ENCODE peak calls at places on chromosomes 1 and 21, in nine cellular contexts. Z is pancreas; Y is tibial nerve; R is CD8-positive, alpha-beta T cell; H is fibroblast of lung; O is colonic mucosa; Q is astrocyte of the spinal cord; E is A549; I is kidney epithelial cell. S is an unnamed sample.

GRCh38 chr1:222918746-222919477 is 104.1 kb downstream of the DISP1 start:
- DNase-seq in R (no peak), I (no peak), Q (no peak), Z (no peak), Y (no peak), E (no peak), O (no peak), H (peak), S (no peak)

GRCh38 chr1:20849100-20849499 is 62.0 kb upstream of the HP1BP3 start:
- DNase-seq in I (no peak), E (no peak), R (no peak), Y (no peak), O (no peak), Z (no peak), Q (no peak), H (no peak), S (no peak)

GRCh38 chr21:21897275-21897883 is 899.2 kb downstream of the NCAM2 start:
- DNase-seq in H (peak), Q (peak), Y (no peak), O (no peak), I (no peak), Z (peak), R (no peak), E (no peak), S (peak)

GRCh38 chr1:240027059-240027462 is 64.6 kb upstream of the FMN2 start:
- DNase-seq in I (peak), Q (peak), R (no peak), E (peak), Z (no peak), H (peak), Y (no peak), O (peak), S (peak)

GRCh38 chr1:201630582-201630981 is 91.7 kb downstream of the NAV1 start:
- DNase-seq in E (no peak), O (no peak), Q (no peak), Y (no peak), R (no peak), I (no peak), H (no peak), Z (no peak), S (no peak)

GRCh38 chr1:89842547-89843278 is 21.9 kb downstream of the LRRC8D start:
- DNase-seq in E (no peak), I (no peak), Z (no peak), H (peak), O (no peak), Y (no peak), Q (peak), R (no peak), S (peak)

GRCh38 chr21:45105906-45106485 is 31.6 kb downstream of the ADARB1 start:
- DNase-seq in E (no peak), Y (no peak), Z (no peak), I (no peak), O (no peak), H (no peak), R (no peak), Q (peak), S (no peak)

GRCh38 chr1:208136459-208137143 is 107.6 kb downstream of the PLXNA2 start:
- DNase-seq in E (no peak), R (no peak), Z (no peak), O (no peak), Y (no peak), H (no peak), I (no peak), Q (no peak), S (no peak)

GRCh38 chr1:32702599-32703478 is at the start of gene SYNC:
- DNase-seq in Y (peak), H (peak), O (peak), I (no peak), E (peak), Q (peak), Z (no peak), R (no peak), S (peak)

GRCh38 chr1:147892731-147893214 is 9.8 kb upstream of the GJA8 start:
- DNase-seq in H (peak), E (peak), Q (peak), O (peak), R (no peak), Z (peak), Y (no peak), I (peak), S (peak)

DNA sequence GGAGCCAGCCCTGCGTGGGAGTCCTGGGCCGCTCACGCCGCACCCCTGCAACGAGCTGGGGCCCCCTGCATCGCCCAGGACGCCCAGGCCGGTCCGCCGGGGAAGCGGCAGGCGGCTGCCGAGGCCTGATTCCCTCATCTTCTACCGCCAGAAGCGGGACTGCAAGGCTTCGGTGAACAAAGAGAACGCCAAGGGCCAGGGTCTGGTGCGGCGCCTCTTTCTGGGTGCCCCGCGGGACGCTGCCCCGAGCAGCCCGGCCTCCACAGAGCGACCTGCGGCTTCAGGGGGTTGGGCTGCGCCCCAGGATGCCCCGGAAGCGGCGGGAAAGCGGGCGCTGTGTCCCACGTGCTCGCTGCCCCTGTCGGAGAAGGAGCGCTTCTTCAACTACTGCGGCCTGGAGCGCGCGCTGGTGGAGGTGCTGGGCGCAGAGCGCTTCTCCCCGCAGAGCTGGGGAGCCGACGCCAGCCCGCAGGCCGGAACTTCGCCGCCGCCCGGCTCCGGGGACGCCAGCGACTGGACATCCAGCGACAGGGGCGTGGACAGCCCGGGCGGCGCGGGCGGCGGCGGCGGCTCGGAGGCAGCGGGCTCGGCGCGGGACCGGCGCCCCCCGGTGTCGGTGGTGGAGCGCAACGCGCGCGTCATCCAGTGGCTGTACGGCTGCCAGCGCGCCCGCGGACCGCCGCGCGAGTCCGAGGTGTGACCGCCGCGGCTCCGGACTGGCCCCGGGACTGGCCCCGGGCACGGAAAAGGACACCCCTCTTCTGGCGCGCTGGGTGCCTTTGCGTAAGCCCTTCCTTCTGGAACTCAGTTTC is 2.7 kb downstream of the FAM110D start:
- DNase-seq in H (peak), O (peak), Q (peak), I (no peak), R (no peak), Y (no peak), Z (peak), E (peak), S (peak)
- TF ChIP-seq CTCF in H (no peak), O (no peak), Q (peak), I (no peak), R (no peak), Y (peak), Z (no peak), E (peak), S (no peak)

DNA sequence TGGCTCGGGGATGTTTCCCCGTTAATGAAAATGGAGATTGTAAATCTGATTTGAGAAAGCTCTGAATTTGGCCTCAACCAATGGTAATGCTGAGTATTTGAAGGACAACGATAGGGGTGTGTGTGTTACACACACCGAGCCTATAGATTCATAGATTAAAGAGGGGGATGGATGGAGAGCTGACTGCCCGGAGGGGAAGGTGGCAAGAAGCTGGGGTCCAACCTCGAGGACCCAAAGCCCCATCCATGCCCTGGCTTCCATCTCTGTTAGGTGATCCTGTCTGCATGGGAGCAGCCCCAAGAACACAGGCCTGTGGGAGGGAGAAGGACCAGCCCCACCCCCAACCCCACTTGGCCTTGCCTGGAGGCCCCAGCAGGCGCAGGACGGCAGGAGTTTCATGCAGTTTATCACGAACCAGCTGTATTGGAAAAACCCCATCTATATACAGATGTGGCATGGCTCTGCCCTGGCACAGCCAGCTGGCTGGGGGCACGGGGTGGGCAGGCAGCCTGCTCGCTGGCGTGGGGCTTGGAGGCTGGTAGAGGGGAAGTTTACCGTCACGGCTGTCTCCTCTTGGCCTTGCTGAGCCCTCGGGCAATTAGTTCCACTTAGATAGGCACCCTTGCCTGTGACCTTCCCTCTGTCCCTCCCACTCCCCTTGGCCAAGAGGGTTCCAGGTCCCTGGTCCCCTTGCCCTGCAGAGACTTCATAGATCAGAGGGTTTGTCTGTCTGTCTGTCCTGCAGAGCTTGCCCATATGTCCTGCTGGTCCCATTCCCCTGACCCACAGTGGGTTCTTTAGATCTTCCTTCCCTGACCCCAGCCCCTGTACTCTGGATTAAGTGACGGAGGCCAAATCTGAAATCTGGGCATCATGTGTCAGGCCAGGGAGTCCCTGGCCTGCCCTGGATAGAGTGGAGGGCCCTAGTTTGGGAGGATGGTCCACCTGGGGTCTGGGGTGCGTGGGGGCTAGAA is 3.0 kb downstream of the HSPB7 start:
- DNase-seq in Y (no peak), Z (no peak), R (no peak), I (no peak), H (no peak), Q (no peak), E (no peak), O (peak), S (no peak)
- H3K4me3 ChIP-seq in Y (no peak), Z (no peak), R (no peak), I (no peak), H (no peak), Q (no peak), E (no peak), O (no peak), S (no peak)

GRCh38 chr1:26692793-26693490 is 2.9 kb upstream of the ARID1A start:
- DNase-seq in H (peak), Q (peak), R (peak), Z (peak), Y (peak), I (peak), O (peak), E (peak), S (peak)

GRCh38 chr1:26694185-26694572 is 1.6 kb upstream of the ARID1A start:
- DNase-seq in Z (no peak), O (no peak), Y (no peak), Q (no peak), H (no peak), I (no peak), R (no peak), E (no peak), S (no peak)

GRCh38 chr1:26690576-26691031 is 5.2 kb upstream of the ARID1A start:
- DNase-seq in Z (no peak), I (no peak), R (no peak), Q (no peak), Y (no peak), E (peak), H (no peak), O (no peak), S (no peak)

GRCh38 chr1:26693557-26694184 is 2.1 kb upstream of the ARID1A start:
- DNase-seq in H (peak), Z (no peak), I (no peak), E (no peak), Q (no peak), Y (no peak), O (no peak), R (no peak), S (no peak)

DNA sequence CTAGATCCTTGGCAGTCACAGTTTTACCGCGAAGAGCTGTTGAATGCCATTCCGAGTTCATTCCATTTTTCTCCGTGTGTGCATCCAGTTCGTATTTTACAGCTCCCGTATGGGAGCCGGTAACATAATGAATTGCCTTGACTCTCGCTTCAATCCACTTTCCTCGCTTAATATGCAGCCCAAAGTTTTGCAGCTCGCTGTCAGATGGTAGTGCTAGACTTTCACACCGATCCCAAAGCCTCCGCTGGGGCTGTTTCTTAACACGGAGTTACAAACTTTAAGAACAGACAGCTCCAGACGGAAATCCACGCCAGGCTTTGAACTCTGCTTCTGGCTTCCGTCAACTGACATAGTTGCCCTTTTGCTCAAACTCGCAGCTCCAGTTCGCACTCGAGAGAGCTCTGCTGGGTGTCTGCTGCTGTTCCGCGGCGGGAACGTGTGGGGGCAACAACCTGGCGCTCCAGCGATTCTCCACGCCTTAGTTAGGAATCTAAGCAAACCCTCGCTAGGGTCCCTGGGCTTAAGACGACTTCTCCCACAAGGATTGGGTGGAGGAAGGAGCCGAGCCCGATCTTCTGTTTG is 3.5 kb upstream of the ARID1A start:
- DNase-seq in E (peak), Z (peak), O (peak), I (peak), Y (peak), H (peak), R (peak), Q (peak), S (peak)
- TF ChIP-seq CTCF in E (peak), Z (no peak), O (no peak), I (peak), Y (peak), H (peak), R (no peak), Q (peak), S (no peak)

DNA sequence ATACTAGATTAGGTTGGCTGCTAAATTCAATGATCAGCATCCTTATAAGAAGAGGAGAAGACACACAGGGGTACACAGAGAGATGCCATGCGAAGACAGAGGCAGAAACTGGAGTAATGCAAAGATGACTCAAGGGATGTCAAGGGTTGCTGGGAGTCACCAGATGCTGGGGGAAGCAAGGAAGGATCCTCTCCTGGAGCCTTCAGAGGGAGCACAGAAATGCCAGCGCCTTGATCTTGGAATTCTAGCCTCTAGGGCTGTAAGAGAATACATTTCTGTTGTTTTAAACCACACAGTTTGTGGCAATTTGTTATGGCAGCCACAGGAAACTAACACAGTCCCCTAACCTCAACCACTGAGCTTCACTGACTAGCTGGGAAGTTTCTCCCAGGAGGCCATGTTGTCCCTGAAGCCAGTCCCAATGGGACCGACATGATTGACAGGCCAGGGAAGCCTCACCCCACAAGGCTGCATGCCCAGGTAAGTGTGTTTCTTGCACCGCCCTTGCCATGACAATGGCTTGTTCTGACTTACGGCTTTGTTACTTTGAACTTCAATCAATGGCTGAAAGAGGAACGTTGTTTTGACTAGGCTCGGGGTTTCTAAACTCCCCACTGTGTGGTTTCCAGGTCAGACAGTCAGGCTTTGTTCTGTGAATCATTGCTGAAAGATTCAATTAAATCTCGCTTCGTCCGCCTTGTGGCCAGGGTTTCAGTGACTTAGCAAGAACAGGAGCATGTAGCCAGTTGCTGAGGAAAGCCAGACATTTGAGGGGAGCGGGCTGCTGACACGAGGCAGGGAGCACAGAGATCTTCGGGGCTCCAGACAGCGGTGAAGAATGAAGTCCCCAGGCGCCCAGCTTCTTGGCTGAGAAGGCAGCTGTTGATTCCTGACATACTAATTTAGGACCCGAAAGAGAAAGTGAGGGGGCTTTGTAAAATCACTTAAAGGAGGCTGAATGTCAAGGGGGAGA is 62.3 kb downstream of the RUNX1 start:
- DNase-seq in Z (no peak), H (peak), Y (no peak), Q (peak), O (no peak), R (peak), I (peak), E (no peak), S (peak)
- H3K4me3 ChIP-seq in Z (no peak), H (no peak), Y (no peak), Q (no peak), O (no peak), R (peak), I (no peak), E (no peak), S (no peak)

GRCh38 chr1:66730462-66730861 is 21.8 kb upstream of the DYNLT5 start:
- DNase-seq in Y (no peak), Z (no peak), H (no peak), R (no peak), O (no peak), E (no peak), Q (no peak), I (no peak), S (no peak)

GRCh38 chr1:66729130-66729922 is 22.9 kb upstream of the DYNLT5 start:
- DNase-seq in H (no peak), I (no peak), O (no peak), Y (no peak), Q (no peak), R (no peak), E (no peak), Z (no peak), S (no peak)

GRCh38 chr1:66731462-66731861 is 20.8 kb upstream of the DYNLT5 start:
- DNase-seq in Q (no peak), Z (no peak), O (no peak), E (no peak), H (no peak), I (no peak), R (no peak), Y (no peak), S (no peak)

GRCh38 chr1:66732407-66733166 is 19.7 kb upstream of the DYNLT5 start:
- DNase-seq in R (no peak), I (no peak), E (no peak), Z (no peak), O (no peak), Q (no peak), H (no peak), Y (no peak), S (peak)

DNA sequence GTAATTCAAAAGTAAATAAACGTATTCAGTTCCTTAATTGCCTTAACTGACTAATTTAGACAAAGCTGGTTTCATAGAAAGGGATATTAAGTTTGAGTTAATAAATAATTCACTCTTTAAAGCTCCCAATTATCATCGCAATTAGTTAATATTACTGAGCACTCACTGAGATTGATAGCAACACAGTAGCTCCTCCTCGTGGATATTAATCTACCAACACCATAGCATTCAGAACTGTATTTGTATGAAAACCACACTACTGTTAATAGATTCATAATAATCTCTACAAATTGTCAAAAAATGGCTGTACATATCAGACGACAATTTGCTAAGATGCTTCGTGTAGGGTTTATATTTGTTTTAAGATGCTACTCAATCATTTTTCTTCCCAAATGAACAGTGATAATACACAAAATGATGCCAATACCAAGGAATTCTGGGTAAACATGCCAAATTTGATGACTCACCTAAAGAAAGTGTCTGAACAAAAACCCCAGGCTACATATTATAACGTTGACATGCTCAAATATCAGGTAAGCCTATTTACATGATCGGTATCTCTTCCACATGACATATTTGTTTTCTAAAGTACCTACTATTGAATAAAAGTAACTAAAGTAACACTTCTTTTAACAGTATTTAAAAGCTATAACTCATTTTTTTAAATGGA is 18.8 kb upstream of the DYNLT5 start:
- DNase-seq in H (peak), Q (no peak), E (peak), O (no peak), Y (no peak), Z (no peak), I (no peak), R (no peak), S (peak)
- TF ChIP-seq CTCF in H (no peak), Q (no peak), E (no peak), O (no peak), Y (no peak), Z (no peak), I (no peak), R (no peak), S (no peak)

S was measured in fibroblast of mammary gland.